ENCODE peak calls at places on chromosomes 7 and 10, in four cellular contexts. One of them, this sample, is unnamed.

GRCh38 chr10:129764901-129765663 is 199.0 kb downstream of the EBF3 start:
- DNase-seq in HCT116: no peak
- DNase-seq in Panc1: no peak
- DNase-seq in K562: no peak
- DNase-seq in this sample: no peak

GRCh38 chr10:132527338-132528063 is 10.1 kb upstream of the INPP5A start:
- DNase-seq in HCT116: no peak
- DNase-seq in Panc1: no peak
- DNase-seq in K562: no peak
- DNase-seq in this sample: no peak

GRCh38 chr10:133039823-133040704 is 47.7 kb upstream of the ADGRA1 start:
- DNase-seq in HCT116: no peak
- DNase-seq in Panc1: no peak
- DNase-seq in K562: no peak
- DNase-seq in this sample: no peak

GRCh38 chr7:35477609-35478008 is 217.3 kb downstream of the HERPUD2 start:
- DNase-seq in HCT116: no peak
- DNase-seq in Panc1: no peak
- DNase-seq in K562: no peak
- DNase-seq in this sample: no peak

GRCh38 chr7:45149606-45150005 is 8.0 kb upstream of the RAMP3 start:
- DNase-seq in HCT116: no peak
- DNase-seq in Panc1: no peak
- DNase-seq in K562: no peak
- DNase-seq in this sample: no peak

GRCh38 chr10:79444243-79445119 is 943 bp downstream of the ZCCHC24 start:
- DNase-seq in HCT116: no peak
- DNase-seq in Panc1: no peak
- DNase-seq in K562: peak
- DNase-seq in this sample: no peak

GRCh38 chr10:96642973-96643372 is 56.2 kb upstream of the TM9SF3 start:
- DNase-seq in HCT116: peak
- DNase-seq in Panc1: peak
- DNase-seq in K562: peak
- DNase-seq in this sample: peak

GRCh38 chr7:84200859-84201258 is 6.3 kb upstream of the SEMA3A start:
- DNase-seq in HCT116: no peak
- DNase-seq in Panc1: no peak
- DNase-seq in K562: no peak
- DNase-seq in this sample: no peak

GRCh38 chr7:105975770-105976428 is 12.8 kb downstream of the CDHR3 start:
- DNase-seq in HCT116: no peak
- DNase-seq in Panc1: no peak
- DNase-seq in K562: no peak
- DNase-seq in this sample: no peak

GRCh38 chr10:7610651-7611389 is 55.9 kb downstream of the ITIH5 start:
- DNase-seq in HCT116: peak
- DNase-seq in Panc1: no peak
- DNase-seq in K562: no peak
- DNase-seq in this sample: no peak

GRCh38 chr10:69262249-69262864 is 15.9 kb upstream of the HK1 start:
- DNase-seq in HCT116: no peak
- DNase-seq in Panc1: no peak
- DNase-seq in K562: no peak
- DNase-seq in this sample: no peak

GRCh38 chr7:115009139-115009538 is 87.2 kb downstream of the MDFIC start:
- DNase-seq in HCT116: no peak
- DNase-seq in Panc1: no peak
- DNase-seq in K562: no peak
- DNase-seq in this sample: no peak

GRCh38 chr10:117653170-117653515 is 110.6 kb downstream of the EMX2 start:
- DNase-seq in HCT116: peak
- DNase-seq in Panc1: peak
- DNase-seq in K562: no peak
- DNase-seq in this sample: peak

GRCh38 chr7:25093268-25093802 is 31.7 kb downstream of the CYCS start:
- DNase-seq in HCT116: peak
- DNase-seq in Panc1: peak
- DNase-seq in K562: peak
- DNase-seq in this sample: peak

GRCh38 chr7:116357776-116358670 is 141.5 kb upstream of the CAV2 start:
- DNase-seq in HCT116: no peak
- DNase-seq in Panc1: no peak
- DNase-seq in K562: no peak
- DNase-seq in this sample: no peak

GRCh38 chr10:96271017-96271815 is at the start of gene BLNK:
- DNase-seq in HCT116: no peak
- DNase-seq in Panc1: no peak
- DNase-seq in K562: no peak
- DNase-seq in this sample: no peak

GRCh38 chr7:112069879-112070321 is 136.3 kb downstream of the DOCK4 start:
- DNase-seq in HCT116: no peak
- DNase-seq in Panc1: peak
- DNase-seq in K562: no peak
- DNase-seq in this sample: no peak

GRCh38 chr7:92133737-92134270 is 473 bp downstream of the CYP51A1 start:
- DNase-seq in HCT116: peak
- DNase-seq in Panc1: no peak
- DNase-seq in K562: peak
- DNase-seq in this sample: peak

GRCh38 chr7:71459137-71459536 is 327.2 kb downstream of the GALNT17 start:
- DNase-seq in HCT116: no peak
- DNase-seq in Panc1: no peak
- DNase-seq in K562: no peak
- DNase-seq in this sample: no peak

GRCh38 chr7:96784597-96784996 is 75.0 kb upstream of the SEM1 start:
- DNase-seq in HCT116: no peak
- DNase-seq in Panc1: no peak
- DNase-seq in K562: no peak
- DNase-seq in this sample: no peak

GRCh38 chr10:316390-316789 is 181.1 kb downstream of the ZMYND11 start:
- DNase-seq in HCT116: no peak
- DNase-seq in Panc1: no peak
- DNase-seq in K562: no peak
- DNase-seq in this sample: no peak

GRCh38 chr10:132827423-132827789 is 41.5 kb upstream of the NKX6-2 start:
- DNase-seq in HCT116: no peak
- DNase-seq in Panc1: no peak
- DNase-seq in K562: no peak
- DNase-seq in this sample: no peak

GRCh38 chr7:94030634-94031033 is 26.5 kb upstream of the BET1 start:
- DNase-seq in HCT116: no peak
- DNase-seq in Panc1: no peak
- DNase-seq in K562: no peak
- DNase-seq in this sample: no peak

GRCh38 chr7:92765725-92766124 is 70.6 kb downstream of the CDK6 start:
- DNase-seq in HCT116: peak
- DNase-seq in Panc1: no peak
- DNase-seq in K562: no peak
- DNase-seq in this sample: no peak

GRCh38 chr10:133313192-133313591 is 4.5 kb downstream of the ZNF511 start:
- DNase-seq in HCT116: no peak
- DNase-seq in Panc1: no peak
- DNase-seq in K562: no peak
- DNase-seq in this sample: no peak

GRCh38 chr10:69955211-69955805 is 97.3 kb upstream of the MACROH2A2 start:
- DNase-seq in HCT116: no peak
- DNase-seq in Panc1: no peak
- DNase-seq in K562: no peak
- DNase-seq in this sample: no peak

DNA sequence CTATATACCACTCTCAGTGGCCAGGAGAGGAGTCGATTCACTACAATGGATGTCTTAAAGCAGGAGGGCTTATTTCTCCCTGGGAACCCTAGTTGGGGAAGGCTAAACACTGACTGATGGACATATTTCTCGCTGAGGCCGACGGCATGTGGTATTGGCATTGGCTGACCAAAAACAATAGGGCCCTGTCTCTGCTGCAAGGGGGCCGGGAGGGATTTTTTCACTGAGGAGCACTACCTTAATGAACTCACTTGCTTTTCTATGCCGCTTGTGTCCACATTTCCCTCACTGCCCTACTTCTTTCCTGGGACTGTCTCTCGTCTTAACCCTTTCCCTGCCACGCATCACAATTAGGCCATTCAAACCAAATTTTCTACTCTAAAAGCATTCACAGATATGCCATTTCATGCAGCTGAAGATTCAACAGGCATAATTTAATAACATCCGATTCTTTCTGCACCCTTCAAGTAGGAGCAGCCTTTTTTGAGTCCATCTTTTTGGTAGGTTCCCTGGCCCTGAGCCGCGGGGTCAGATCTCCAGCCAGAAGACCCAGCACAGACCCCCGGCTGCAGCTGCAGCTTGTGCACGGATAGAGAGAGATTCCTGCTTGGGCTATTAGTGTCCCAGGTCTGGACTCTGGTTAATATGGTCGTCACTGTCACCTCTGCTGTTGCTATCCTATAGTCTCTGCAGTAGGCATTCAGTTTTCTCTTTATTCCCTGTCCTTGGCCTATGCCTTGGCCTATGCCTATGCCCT is 118.7 kb downstream of the HIPK2 start:
- DNase-seq in HCT116: no peak
- DNase-seq in Panc1: no peak
- DNase-seq in K562: no peak
- DNase-seq in this sample: peak
- TF ChIP-seq TCF7L2 in HCT116: no peak
- TF ChIP-seq TCF7L2 in Panc1: no peak
- TF ChIP-seq TCF7L2 in K562: no peak
- TF ChIP-seq TCF7L2 in this sample: no peak

GRCh38 chr10:86931872-86932271 is 25.5 kb downstream of the MMRN2 start:
- DNase-seq in HCT116: no peak
- DNase-seq in Panc1: no peak
- DNase-seq in K562: no peak
- DNase-seq in this sample: no peak

GRCh38 chr10:86929445-86929844 is 28.0 kb downstream of the MMRN2 start:
- DNase-seq in HCT116: no peak
- DNase-seq in Panc1: no peak
- DNase-seq in K562: no peak
- DNase-seq in this sample: no peak

GRCh38 chr10:86936661-86937501 is 20.5 kb downstream of the MMRN2 start:
- DNase-seq in HCT116: no peak
- DNase-seq in Panc1: no peak
- DNase-seq in K562: no peak
- DNase-seq in this sample: no peak

GRCh38 chr10:86937502-86938154 is 19.8 kb downstream of the MMRN2 start:
- DNase-seq in HCT116: no peak
- DNase-seq in Panc1: no peak
- DNase-seq in K562: no peak
- DNase-seq in this sample: no peak

DNA sequence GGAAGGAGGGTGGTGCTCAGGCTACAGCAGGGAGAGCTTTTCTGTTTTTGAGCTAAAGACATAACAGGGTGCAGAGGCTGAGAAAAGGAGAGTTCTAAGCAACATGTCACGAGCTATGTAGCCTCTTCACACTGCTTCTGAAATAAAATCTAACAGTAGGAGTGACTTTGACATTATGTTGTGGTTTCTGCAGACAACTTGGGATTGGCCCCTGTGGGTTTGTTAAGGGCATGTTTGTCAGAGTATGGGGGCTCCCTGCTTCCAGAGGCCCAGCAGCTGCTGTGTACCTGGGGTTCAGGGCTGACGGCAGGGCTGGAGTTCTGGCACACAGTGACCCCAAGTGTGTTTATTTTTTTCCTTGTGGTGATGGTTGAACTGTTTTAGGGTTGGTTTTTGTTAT is 24.7 kb downstream of the MMRN2 start:
- DNase-seq in HCT116: no peak
- DNase-seq in Panc1: no peak
- DNase-seq in K562: no peak
- DNase-seq in this sample: no peak
- TF ChIP-seq TCF7L2 in HCT116: no peak
- TF ChIP-seq TCF7L2 in Panc1: no peak
- TF ChIP-seq TCF7L2 in K562: no peak
- TF ChIP-seq TCF7L2 in this sample: no peak

GRCh38 chr7:66353547-66353946 is 148.4 kb downstream of the TPST1 start:
- DNase-seq in HCT116: no peak
- DNase-seq in Panc1: no peak
- DNase-seq in K562: no peak
- DNase-seq in this sample: no peak

GRCh38 chr7:66357062-66357461 is 151.9 kb downstream of the TPST1 start:
- DNase-seq in HCT116: no peak
- DNase-seq in Panc1: no peak
- DNase-seq in K562: no peak
- DNase-seq in this sample: no peak

GRCh38 chr7:66356277-66356721 is 151.2 kb downstream of the TPST1 start:
- DNase-seq in HCT116: peak
- DNase-seq in Panc1: no peak
- DNase-seq in K562: no peak
- DNase-seq in this sample: no peak

GRCh38 chr7:66352071-66352470 is 146.9 kb downstream of the TPST1 start:
- DNase-seq in HCT116: no peak
- DNase-seq in Panc1: no peak
- DNase-seq in K562: no peak
- DNase-seq in this sample: no peak

GRCh38 chr7:66355762-66356161 is 150.6 kb downstream of the TPST1 start:
- DNase-seq in HCT116: no peak
- DNase-seq in Panc1: no peak
- DNase-seq in K562: no peak
- DNase-seq in this sample: no peak
- TF ChIP-seq TCF7L2 in HCT116: no peak
- TF ChIP-seq TCF7L2 in Panc1: no peak
- TF ChIP-seq TCF7L2 in K562: no peak
- TF ChIP-seq TCF7L2 in this sample: no peak

GRCh38 chr10:37752309-37752875 is 105.0 kb downstream of the ZNF248 start:
- DNase-seq in HCT116: no peak
- DNase-seq in Panc1: no peak
- DNase-seq in K562: no peak
- DNase-seq in this sample: no peak

GRCh38 chr10:37758074-37758473 is 99.3 kb downstream of the ZNF248 start:
- DNase-seq in HCT116: no peak
- DNase-seq in Panc1: no peak
- DNase-seq in K562: no peak
- DNase-seq in this sample: no peak

GRCh38 chr10:37754538-37755323 is 102.7 kb downstream of the ZNF248 start:
- DNase-seq in HCT116: peak
- DNase-seq in Panc1: peak
- DNase-seq in K562: peak
- DNase-seq in this sample: peak
- TF ChIP-seq TCF7L2 in HCT116: no peak
- TF ChIP-seq TCF7L2 in Panc1: no peak
- TF ChIP-seq TCF7L2 in K562: no peak
- TF ChIP-seq TCF7L2 in this sample: no peak

GRCh38 chr7:146116452-146117219 is at the start of gene CNTNAP2:
- DNase-seq in HCT116: no peak
- DNase-seq in Panc1: no peak
- DNase-seq in K562: no peak
- DNase-seq in this sample: no peak
- TF ChIP-seq TCF7L2 in HCT116: no peak
- TF ChIP-seq TCF7L2 in Panc1: no peak
- TF ChIP-seq TCF7L2 in K562: no peak
- TF ChIP-seq TCF7L2 in this sample: no peak